ENCODE peak calls at places on chromosomes 12 and 14, in four cellular contexts. One of them, this sample, is unnamed.

GRCh38 chr14:73170686-73171085 is 34.4 kb downstream of the PSEN1 start:
- DNase-seq in T-cell: no peak
- DNase-seq in activated T-cell treated with anti-CD3 and anti-CD28 coated beads for 1 hour: no peak
- DNase-seq in EH: no peak
- DNase-seq in this sample: no peak

GRCh38 chr12:127327986-127328385 is 939.0 kb upstream of the TMEM132C start:
- DNase-seq in T-cell: no peak
- DNase-seq in activated T-cell treated with anti-CD3 and anti-CD28 coated beads for 1 hour: no peak
- DNase-seq in EH: no peak
- DNase-seq in this sample: no peak

GRCh38 chr14:99270491-99271287 is 1.3 kb downstream of the BCL11B start:
- DNase-seq in EH: no peak
- DNase-seq in T-cell: peak
- DNase-seq in activated T-cell treated with anti-CD3 and anti-CD28 coated beads for 1 hour: no peak
- DNase-seq in this sample: no peak

GRCh38 chr12:111673503-111673902 is 12.3 kb downstream of the BRAP start:
- DNase-seq in EH: peak
- DNase-seq in activated T-cell treated with anti-CD3 and anti-CD28 coated beads for 1 hour: no peak
- DNase-seq in T-cell: no peak
- DNase-seq in this sample: no peak

GRCh38 chr14:21077672-21078071 is 7.6 kb downstream of the ARHGEF40 start:
- DNase-seq in EH: no peak
- DNase-seq in T-cell: no peak
- DNase-seq in activated T-cell treated with anti-CD3 and anti-CD28 coated beads for 1 hour: no peak
- DNase-seq in this sample: no peak

GRCh38 chr12:93007539-93007938 is 78.4 kb upstream of the EEA1 start:
- DNase-seq in T-cell: no peak
- DNase-seq in activated T-cell treated with anti-CD3 and anti-CD28 coated beads for 1 hour: no peak
- DNase-seq in EH: no peak
- DNase-seq in this sample: no peak

GRCh38 chr12:54558311-54558710 is 8.9 kb downstream of the PDE1B start:
- DNase-seq in T-cell: no peak
- DNase-seq in EH: no peak
- DNase-seq in activated T-cell treated with anti-CD3 and anti-CD28 coated beads for 1 hour: no peak
- DNase-seq in this sample: no peak

GRCh38 chr12:83225806-83226205 is 539.1 kb downstream of the TMTC2 start:
- DNase-seq in T-cell: no peak
- DNase-seq in EH: no peak
- DNase-seq in activated T-cell treated with anti-CD3 and anti-CD28 coated beads for 1 hour: no peak
- DNase-seq in this sample: no peak

GRCh38 chr12:65936529-65936911 is 112.2 kb downstream of the HMGA2 start:
- DNase-seq in T-cell: no peak
- DNase-seq in EH: no peak
- DNase-seq in activated T-cell treated with anti-CD3 and anti-CD28 coated beads for 1 hour: no peak
- DNase-seq in this sample: no peak

GRCh38 chr14:91425720-91426032 is 8.1 kb upstream of the CCDC88C start:
- DNase-seq in activated T-cell treated with anti-CD3 and anti-CD28 coated beads for 1 hour: no peak
- DNase-seq in T-cell: no peak
- DNase-seq in EH: no peak
- DNase-seq in this sample: no peak

GRCh38 chr14:51291016-51291415 is 51.0 kb downstream of the TMX1 start:
- DNase-seq in T-cell: no peak
- DNase-seq in EH: no peak
- DNase-seq in activated T-cell treated with anti-CD3 and anti-CD28 coated beads for 1 hour: no peak
- DNase-seq in this sample: no peak

GRCh38 chr14:76762617-76763361 is 1.5 kb downstream of the VASH1 start:
- DNase-seq in activated T-cell treated with anti-CD3 and anti-CD28 coated beads for 1 hour: no peak
- DNase-seq in EH: no peak
- DNase-seq in T-cell: no peak
- DNase-seq in this sample: no peak

GRCh38 chr12:82805812-82806497 is 119.2 kb downstream of the TMTC2 start:
- DNase-seq in T-cell: no peak
- DNase-seq in EH: peak
- DNase-seq in activated T-cell treated with anti-CD3 and anti-CD28 coated beads for 1 hour: no peak
- DNase-seq in this sample: no peak

GRCh38 chr14:98665019-98665418 is 607.0 kb downstream of the BCL11B start:
- DNase-seq in T-cell: no peak
- DNase-seq in EH: no peak
- DNase-seq in activated T-cell treated with anti-CD3 and anti-CD28 coated beads for 1 hour: no peak
- DNase-seq in this sample: no peak

GRCh38 chr14:37623552-37623951 is 28.1 kb downstream of the TTC6 start:
- DNase-seq in T-cell: no peak
- DNase-seq in EH: peak
- DNase-seq in activated T-cell treated with anti-CD3 and anti-CD28 coated beads for 1 hour: no peak
- DNase-seq in this sample: no peak

GRCh38 chr14:99896371-99896770 is 103.2 kb downstream of the EML1 start:
- DNase-seq in T-cell: no peak
- DNase-seq in activated T-cell treated with anti-CD3 and anti-CD28 coated beads for 1 hour: no peak
- DNase-seq in EH: no peak
- DNase-seq in this sample: no peak

GRCh38 chr12:101884174-101884573 is 6.8 kb downstream of the DRAM1 start:
- DNase-seq in T-cell: no peak
- DNase-seq in activated T-cell treated with anti-CD3 and anti-CD28 coated beads for 1 hour: no peak
- DNase-seq in EH: no peak
- DNase-seq in this sample: no peak

GRCh38 chr14:72614891-72615410 is 278.9 kb downstream of the DPF3 start:
- DNase-seq in T-cell: no peak
- DNase-seq in EH: no peak
- DNase-seq in activated T-cell treated with anti-CD3 and anti-CD28 coated beads for 1 hour: no peak
- DNase-seq in this sample: no peak

GRCh38 chr12:70840966-70841365 is 79.6 kb downstream of the PTPRR start:
- DNase-seq in T-cell: no peak
- DNase-seq in EH: no peak
- DNase-seq in activated T-cell treated with anti-CD3 and anti-CD28 coated beads for 1 hour: no peak
- DNase-seq in this sample: no peak

GRCh38 chr14:103121846-103122577 is 1.2 kb upstream of the TNFAIP2 start:
- DNase-seq in activated T-cell treated with anti-CD3 and anti-CD28 coated beads for 1 hour: no peak
- DNase-seq in EH: peak
- DNase-seq in T-cell: no peak
- DNase-seq in this sample: no peak

GRCh38 chr12:124466200-124467128 is 100.9 kb downstream of the NCOR2 start:
- DNase-seq in activated T-cell treated with anti-CD3 and anti-CD28 coated beads for 1 hour: peak
- DNase-seq in T-cell: peak
- DNase-seq in EH: peak
- DNase-seq in this sample: peak

GRCh38 chr14:69354383-69355154 is 43.5 kb downstream of the ERH start:
- DNase-seq in activated T-cell treated with anti-CD3 and anti-CD28 coated beads for 1 hour: peak
- DNase-seq in EH: no peak
- DNase-seq in T-cell: peak
- DNase-seq in this sample: peak

GRCh38 chr12:131222271-131223139 is 268.8 kb downstream of the ADGRD1 start:
- DNase-seq in activated T-cell treated with anti-CD3 and anti-CD28 coated beads for 1 hour: no peak
- DNase-seq in T-cell: no peak
- DNase-seq in EH: no peak
- DNase-seq in this sample: no peak

GRCh38 chr14:59337151-59337611 is 128.0 kb downstream of the GPR135 start:
- DNase-seq in T-cell: no peak
- DNase-seq in EH: peak
- DNase-seq in activated T-cell treated with anti-CD3 and anti-CD28 coated beads for 1 hour: no peak
- DNase-seq in this sample: no peak

GRCh38 chr14:60310086-60310684 is 61.2 kb downstream of the PPM1A start:
- DNase-seq in EH: no peak
- DNase-seq in T-cell: no peak
- DNase-seq in activated T-cell treated with anti-CD3 and anti-CD28 coated beads for 1 hour: no peak
- DNase-seq in this sample: no peak

GRCh38 chr14:103130965-103131364 is 7.7 kb downstream of the TNFAIP2 start:
- DNase-seq in activated T-cell treated with anti-CD3 and anti-CD28 coated beads for 1 hour: no peak
- DNase-seq in T-cell: no peak
- DNase-seq in EH: peak
- DNase-seq in this sample: no peak

GRCh38 chr14:63435838-63436237 is 107.3 kb downstream of the PPP2R5E start:
- DNase-seq in EH: peak
- DNase-seq in T-cell: no peak
- DNase-seq in activated T-cell treated with anti-CD3 and anti-CD28 coated beads for 1 hour: no peak
- DNase-seq in this sample: no peak

GRCh38 chr14:24051162-24051788 is 534 bp upstream of the CARMIL3 start:
- DNase-seq in T-cell: no peak
- DNase-seq in activated T-cell treated with anti-CD3 and anti-CD28 coated beads for 1 hour: no peak
- DNase-seq in EH: no peak
- DNase-seq in this sample: no peak

GRCh38 chr12:45234134-45234865 is 18.4 kb downstream of the ANO6 start:
- DNase-seq in EH: peak
- DNase-seq in activated T-cell treated with anti-CD3 and anti-CD28 coated beads for 1 hour: no peak
- DNase-seq in T-cell: no peak
- DNase-seq in this sample: no peak

GRCh38 chr14:22036541-22036940 is 362.9 kb upstream of the OR4E1 start:
- DNase-seq in T-cell: no peak
- DNase-seq in activated T-cell treated with anti-CD3 and anti-CD28 coated beads for 1 hour: no peak
- DNase-seq in EH: no peak
- DNase-seq in this sample: no peak

GRCh38 chr14:28756896-28757570 is 9.6 kb upstream of the FOXG1 start:
- DNase-seq in T-cell: no peak
- DNase-seq in activated T-cell treated with anti-CD3 and anti-CD28 coated beads for 1 hour: no peak
- DNase-seq in EH: peak
- DNase-seq in this sample: no peak

GRCh38 chr12:109932878-109933503 is 32.9 kb downstream of the TCHP start:
- DNase-seq in T-cell: no peak
- DNase-seq in EH: no peak
- DNase-seq in activated T-cell treated with anti-CD3 and anti-CD28 coated beads for 1 hour: no peak
- DNase-seq in this sample: no peak

GRCh38 chr14:87874676-87875075 is 118.3 kb downstream of the GALC start:
- DNase-seq in EH: no peak
- DNase-seq in activated T-cell treated with anti-CD3 and anti-CD28 coated beads for 1 hour: no peak
- DNase-seq in T-cell: no peak
- DNase-seq in this sample: no peak

GRCh38 chr12:93662961-93663728 is 14.0 kb upstream of the CRADD start:
- DNase-seq in EH: peak
- DNase-seq in T-cell: no peak
- DNase-seq in activated T-cell treated with anti-CD3 and anti-CD28 coated beads for 1 hour: no peak
- DNase-seq in this sample: no peak

GRCh38 chr14:23381017-23381375 is 4.2 kb downstream of the CMTM5 start:
- DNase-seq in activated T-cell treated with anti-CD3 and anti-CD28 coated beads for 1 hour: no peak
- DNase-seq in T-cell: no peak
- DNase-seq in EH: no peak
- DNase-seq in this sample: no peak

GRCh38 chr12:75837700-75838099 is 193.9 kb downstream of the PHLDA1 start:
- DNase-seq in activated T-cell treated with anti-CD3 and anti-CD28 coated beads for 1 hour: no peak
- DNase-seq in T-cell: no peak
- DNase-seq in EH: no peak
- DNase-seq in this sample: no peak

GRCh38 chr14:103329421-103330347 is 4.4 kb upstream of the EIF5 start:
- DNase-seq in activated T-cell treated with anti-CD3 and anti-CD28 coated beads for 1 hour: no peak
- DNase-seq in T-cell: no peak
- DNase-seq in EH: peak
- DNase-seq in this sample: no peak

GRCh38 chr12:7207866-7208612 is 18.6 kb downstream of the PEX5 start:
- DNase-seq in EH: no peak
- DNase-seq in activated T-cell treated with anti-CD3 and anti-CD28 coated beads for 1 hour: no peak
- DNase-seq in T-cell: no peak
- DNase-seq in this sample: no peak

GRCh38 chr14:42664185-42664584 is 1057.5 kb downstream of the LRFN5 start:
- DNase-seq in activated T-cell treated with anti-CD3 and anti-CD28 coated beads for 1 hour: no peak
- DNase-seq in T-cell: no peak
- DNase-seq in EH: no peak
- DNase-seq in this sample: no peak

This sample was measured in T follicular helper cell.